ENCODE peak calls at places on chromosomes 11 and 22, in four cellular contexts. One of them, this sample, is unnamed. For H3K36me3, the result is how much of the 10 kb centered on the place peaks cover.

GRCh38 chr11:12914401-12914912 is 94.7 kb upstream of the RASSF10 start:
- DNase-seq in heart left ventricle: peak
- DNase-seq in Caco-2: peak
- DNase-seq in colonic mucosa: peak
- DNase-seq in this sample: peak

GRCh38 chr11:99271527-99271926 is 250.8 kb downstream of the CNTN5 start:
- DNase-seq in heart left ventricle: no peak
- DNase-seq in Caco-2: no peak
- DNase-seq in colonic mucosa: no peak
- DNase-seq in this sample: no peak

GRCh38 chr11:43735931-43736330 is 55.4 kb downstream of the HSD17B12 start:
- DNase-seq in heart left ventricle: no peak
- DNase-seq in Caco-2: no peak
- DNase-seq in colonic mucosa: no peak
- DNase-seq in this sample: no peak

GRCh38 chr22:35601743-35602633 is 15.1 kb downstream of the MB start:
- DNase-seq in heart left ventricle: no peak
- DNase-seq in Caco-2: no peak
- DNase-seq in colonic mucosa: no peak
- DNase-seq in this sample: no peak

GRCh38 chr11:69558519-69558941 is 77.1 kb downstream of the LINC01488 start:
- DNase-seq in heart left ventricle: no peak
- DNase-seq in Caco-2: no peak
- DNase-seq in colonic mucosa: no peak
- DNase-seq in this sample: no peak

GRCh38 chr11:114060402-114061052 is 1.0 kb downstream of the ZBTB16 start:
- DNase-seq in heart left ventricle: peak
- DNase-seq in Caco-2: peak
- DNase-seq in colonic mucosa: peak
- DNase-seq in this sample: peak

GRCh38 chr11:61446211-61446651 is 16.3 kb downstream of the SDHAF2 start:
- DNase-seq in heart left ventricle: peak
- DNase-seq in Caco-2: peak
- DNase-seq in colonic mucosa: peak
- DNase-seq in this sample: peak

GRCh38 chr11:121464352-121464946 is 11.7 kb upstream of the SORL1-AS1 start:
- DNase-seq in heart left ventricle: peak
- DNase-seq in Caco-2: no peak
- DNase-seq in colonic mucosa: no peak
- DNase-seq in this sample: no peak

GRCh38 chr11:17733261-17733660 is 1.3 kb upstream of the KCNC1 start:
- DNase-seq in heart left ventricle: peak
- DNase-seq in Caco-2: no peak
- DNase-seq in colonic mucosa: no peak
- DNase-seq in this sample: no peak

GRCh38 chr11:17736921-17737817 is 2.6 kb downstream of the KCNC1 start:
- DNase-seq in heart left ventricle: peak
- DNase-seq in Caco-2: no peak
- DNase-seq in colonic mucosa: no peak
- DNase-seq in this sample: no peak

GRCh38 chr11:17735823-17736772 is 1.5 kb downstream of the KCNC1 start:
- DNase-seq in heart left ventricle: peak
- DNase-seq in Caco-2: no peak
- DNase-seq in colonic mucosa: no peak
- DNase-seq in this sample: no peak

GRCh38 chr11:17734418-17734911 is at the start of gene KCNC1:
- DNase-seq in heart left ventricle: peak
- DNase-seq in Caco-2: peak
- DNase-seq in colonic mucosa: no peak
- DNase-seq in this sample: peak

DNA sequence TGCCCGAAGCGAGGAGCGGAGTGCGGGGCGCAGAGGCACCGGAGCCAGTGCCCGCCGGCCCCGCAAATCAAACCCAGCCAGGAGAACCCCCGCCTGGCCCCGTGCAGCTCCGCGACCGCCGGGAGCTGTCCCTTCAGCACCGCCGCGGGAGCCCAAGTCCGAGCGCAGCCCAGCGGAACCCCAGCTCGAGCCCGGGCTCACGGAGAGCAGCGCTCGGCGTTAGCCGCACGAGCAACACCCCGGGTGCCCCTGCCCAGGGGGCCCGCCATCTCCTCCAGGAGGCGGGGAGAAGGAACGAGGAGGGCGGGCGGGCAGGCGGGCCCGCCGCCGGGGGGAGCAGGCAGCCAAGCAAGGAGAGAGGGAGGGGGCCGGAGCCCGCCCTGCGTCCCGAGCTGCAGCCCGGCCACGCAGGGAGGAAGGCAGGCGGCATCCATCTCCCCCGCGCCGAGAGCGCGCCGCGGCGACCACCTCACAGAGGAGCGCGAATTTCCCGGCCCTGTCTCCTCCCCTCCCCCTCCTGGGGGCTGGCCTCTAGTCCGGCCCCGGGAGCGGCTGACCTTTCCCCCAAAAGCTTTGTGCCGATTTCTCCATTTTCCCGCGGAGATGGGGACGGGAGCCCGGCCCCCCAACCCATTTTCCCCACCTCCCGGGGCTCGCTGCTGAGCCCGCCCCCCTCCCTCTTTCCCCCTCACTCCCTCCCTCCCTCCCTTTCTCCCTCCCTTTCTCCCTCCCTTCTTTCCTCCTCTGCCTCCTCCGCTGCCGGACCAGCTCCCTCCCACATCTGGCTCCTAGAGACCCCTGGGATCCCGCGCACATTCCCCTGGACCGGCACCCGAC is 623 bp downstream of the KCNC1 start:
- DNase-seq in heart left ventricle: peak
- DNase-seq in Caco-2: peak
- DNase-seq in colonic mucosa: peak
- DNase-seq in this sample: peak
- H3K4me3 ChIP-seq in heart left ventricle: peak
- H3K4me3 ChIP-seq in Caco-2: peak
- H3K4me3 ChIP-seq in colonic mucosa: peak
- H3K4me3 ChIP-seq in this sample: peak

GRCh38 chr22:19943665-19944026 is 2.0 kb upstream of the TXNRD2 start:
- DNase-seq in heart left ventricle: peak
- DNase-seq in Caco-2: no peak
- DNase-seq in colonic mucosa: no peak
- DNase-seq in this sample: no peak

GRCh38 chr22:19942071-19942885 is 660 bp upstream of the TXNRD2 start:
- DNase-seq in heart left ventricle: peak
- DNase-seq in Caco-2: peak
- DNase-seq in colonic mucosa: no peak
- DNase-seq in this sample: no peak

GRCh38 chr22:19951351-19951750 is 9.7 kb upstream of the TXNRD2 start:
- DNase-seq in heart left ventricle: peak
- DNase-seq in Caco-2: no peak
- DNase-seq in colonic mucosa: no peak
- DNase-seq in this sample: peak

GRCh38 chr22:19942886-19943664 is 1.5 kb upstream of the TXNRD2 start:
- DNase-seq in heart left ventricle: peak
- DNase-seq in Caco-2: no peak
- DNase-seq in colonic mucosa: no peak
- DNase-seq in this sample: no peak

DNA sequence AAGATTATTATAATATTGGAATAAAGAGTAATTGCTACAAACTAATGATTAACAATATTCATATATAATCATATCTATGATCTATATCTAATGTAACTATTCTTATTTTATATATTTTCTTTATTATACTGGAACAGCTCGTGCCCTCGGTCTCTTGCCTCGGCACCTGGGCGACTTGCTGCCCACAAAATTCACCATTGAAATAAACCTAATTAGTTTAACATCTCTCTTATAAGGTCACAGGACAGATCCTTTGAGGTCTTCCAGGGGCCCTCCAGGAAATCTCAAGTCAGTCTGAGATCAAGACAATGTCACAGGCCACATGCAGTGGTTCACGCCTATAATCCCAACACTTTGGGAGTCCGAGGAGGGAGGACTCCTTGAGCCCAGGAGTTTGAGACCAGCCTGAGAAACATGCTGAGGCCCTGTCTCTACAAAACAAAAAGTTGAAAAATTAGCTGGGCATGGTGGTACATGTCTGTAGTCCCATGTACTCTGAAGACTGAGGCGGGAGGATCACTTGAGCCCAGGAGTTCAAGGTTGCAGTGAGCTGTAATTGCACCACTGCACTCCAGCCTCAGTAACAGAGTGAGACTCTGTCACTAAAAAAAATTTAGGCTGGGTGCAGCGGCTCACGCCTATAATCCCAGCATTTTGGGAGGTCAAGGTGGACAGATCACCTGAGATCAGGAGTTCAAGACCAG is 6.6 kb upstream of the TXNRD2 start:
- DNase-seq in heart left ventricle: no peak
- DNase-seq in Caco-2: no peak
- DNase-seq in colonic mucosa: no peak
- DNase-seq in this sample: no peak
- TF ChIP-seq CTCF in heart left ventricle: peak
- TF ChIP-seq CTCF in Caco-2: no peak
- TF ChIP-seq CTCF in colonic mucosa: peak
- TF ChIP-seq CTCF in this sample: peak

DNA sequence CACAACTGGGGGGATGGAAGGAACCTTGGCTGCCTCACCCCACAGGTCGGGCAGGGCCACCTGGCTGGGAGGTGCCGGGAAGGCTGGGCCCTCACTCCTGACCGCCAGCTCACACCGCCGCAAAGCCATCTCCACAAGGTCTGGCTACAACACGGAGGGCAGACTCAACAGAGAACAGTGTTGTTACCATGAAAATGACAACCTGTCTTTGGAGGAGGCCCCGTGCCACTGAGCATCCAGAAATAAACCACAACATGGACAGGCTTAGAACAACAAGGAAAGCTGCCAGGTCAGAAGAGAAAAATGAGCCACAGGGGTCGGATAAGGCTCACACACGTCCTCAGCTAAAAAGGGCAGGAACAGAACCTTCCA is 3.0 kb downstream of the DERL3 start:
- DNase-seq in heart left ventricle: peak
- DNase-seq in Caco-2: no peak
- DNase-seq in colonic mucosa: no peak
- DNase-seq in this sample: peak
- H3K36me3 ChIP-seq in heart left ventricle: under half
- H3K36me3 ChIP-seq in Caco-2: under half
- H3K36me3 ChIP-seq in colonic mucosa: under half
- H3K36me3 ChIP-seq in this sample: under half

DNA sequence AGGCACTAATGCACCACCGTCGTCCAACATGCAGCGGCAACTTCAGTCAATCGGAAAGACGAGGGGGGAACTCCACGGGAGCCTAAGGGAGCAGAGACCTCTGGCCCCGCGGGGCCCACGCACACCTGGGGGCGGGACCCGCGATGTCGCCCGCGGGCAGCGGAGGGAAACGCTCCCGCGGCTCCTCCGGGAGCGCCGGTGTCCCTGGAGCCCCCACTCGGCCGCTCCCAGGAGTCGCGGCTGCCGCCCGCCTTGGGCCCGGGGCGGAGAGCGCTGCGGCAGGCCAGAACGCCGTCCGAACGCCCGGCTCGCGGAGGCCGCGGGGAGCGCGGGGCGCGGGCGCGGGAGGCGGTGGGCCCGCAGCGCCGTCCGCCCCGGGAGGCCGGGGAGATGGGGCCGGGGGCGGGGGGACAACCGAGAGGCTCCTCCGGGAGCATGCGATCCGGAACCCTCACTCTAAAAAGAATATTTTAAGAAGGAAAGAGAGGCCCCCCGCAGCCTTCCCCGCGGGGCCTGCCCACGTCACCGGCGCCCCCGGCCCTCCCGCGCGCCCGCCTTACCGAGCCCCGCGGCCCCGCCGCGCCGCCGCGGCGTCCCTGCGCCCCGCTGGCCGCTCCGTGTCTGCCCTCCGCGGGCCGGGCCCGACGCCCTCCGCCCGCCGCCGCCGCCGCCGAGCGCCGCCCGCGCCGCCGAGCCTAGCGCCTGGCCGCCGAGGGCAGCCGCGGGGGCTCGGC is 86.6 kb upstream of the ARHGAP32 start:
- DNase-seq in heart left ventricle: no peak
- DNase-seq in Caco-2: peak
- DNase-seq in colonic mucosa: no peak
- DNase-seq in this sample: peak
- H3K4me3 ChIP-seq in heart left ventricle: peak
- H3K4me3 ChIP-seq in Caco-2: peak
- H3K4me3 ChIP-seq in colonic mucosa: peak
- H3K4me3 ChIP-seq in this sample: peak

DNA sequence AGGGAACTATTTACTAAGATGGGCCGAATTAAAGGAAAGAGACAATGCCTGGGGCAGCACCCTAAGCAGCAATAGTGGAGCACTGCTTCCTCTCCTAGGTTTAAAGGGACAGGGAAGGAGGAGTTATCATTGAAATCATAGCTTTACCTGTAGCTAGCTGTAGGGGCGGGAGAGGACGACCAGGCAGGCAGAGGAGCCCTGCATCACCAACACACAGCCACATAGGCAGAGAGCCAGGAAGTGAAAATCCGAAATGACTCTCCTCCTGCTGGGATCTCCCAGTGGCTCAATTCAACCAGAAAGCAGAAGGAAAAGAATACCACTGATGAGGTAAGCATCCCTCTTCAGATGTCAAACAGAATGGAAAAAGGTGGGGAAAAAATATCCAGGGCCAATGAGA is 20.4 kb downstream of the MRGPRX4 start:
- DNase-seq in heart left ventricle: no peak
- DNase-seq in Caco-2: peak
- DNase-seq in colonic mucosa: no peak
- DNase-seq in this sample: no peak
- TF ChIP-seq CTCF in heart left ventricle: no peak
- TF ChIP-seq CTCF in Caco-2: no peak
- TF ChIP-seq CTCF in colonic mucosa: no peak
- TF ChIP-seq CTCF in this sample: no peak

DNA sequence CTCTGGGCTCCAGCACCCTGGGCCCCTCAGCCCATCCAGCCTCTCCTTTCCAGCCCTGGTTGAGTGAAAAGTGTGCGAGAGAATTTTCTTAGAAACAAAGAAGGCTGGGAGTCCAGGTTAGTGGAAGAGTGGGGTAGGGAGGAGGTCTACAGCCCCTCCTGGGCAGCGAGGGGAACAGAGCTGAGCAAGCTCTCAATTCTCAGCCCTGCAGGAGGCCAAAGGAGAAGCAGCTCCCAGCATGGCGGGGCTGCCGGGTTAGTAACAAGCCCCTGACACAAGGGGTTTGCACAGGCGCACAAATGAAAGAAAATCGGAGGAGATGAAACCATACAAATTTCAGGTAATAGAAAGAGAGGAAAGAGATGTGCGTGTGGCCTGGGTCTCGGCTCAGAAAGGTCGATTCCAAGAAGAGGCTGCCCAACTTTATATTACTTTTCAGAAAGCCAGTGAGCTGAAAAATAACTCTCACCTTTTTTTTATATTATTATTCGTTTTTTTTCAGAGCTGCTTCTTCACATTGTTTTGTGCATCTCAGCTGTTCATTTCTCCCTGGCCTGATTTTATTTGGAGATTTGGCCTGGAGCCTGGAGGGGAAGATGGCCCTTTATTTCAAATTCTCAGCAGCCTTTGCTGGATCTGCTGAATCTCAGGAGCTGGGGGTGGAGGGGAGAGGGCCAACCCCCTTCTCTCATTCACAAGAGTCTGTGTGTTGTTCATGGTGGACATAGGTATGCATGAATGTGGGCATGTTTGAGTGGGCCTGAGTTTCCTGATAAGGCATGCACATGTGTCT is 583.2 kb downstream of the BUD13 start:
- DNase-seq in heart left ventricle: no peak
- DNase-seq in Caco-2: no peak
- DNase-seq in colonic mucosa: no peak
- DNase-seq in this sample: no peak
- H3K36me3 ChIP-seq in heart left ventricle: under half
- H3K36me3 ChIP-seq in Caco-2: under half
- H3K36me3 ChIP-seq in colonic mucosa: under half
- H3K36me3 ChIP-seq in this sample: under half

GRCh38 chr22:25448435-25449051 is 115.9 kb upstream of the GRK3 start:
- DNase-seq in heart left ventricle: no peak
- DNase-seq in Caco-2: no peak
- DNase-seq in colonic mucosa: peak
- DNase-seq in this sample: no peak
- H3K4me3 ChIP-seq in heart left ventricle: peak
- H3K4me3 ChIP-seq in Caco-2: peak
- H3K4me3 ChIP-seq in colonic mucosa: peak
- H3K4me3 ChIP-seq in this sample: peak

GRCh38 chr11:104609297-104609696 is 289.0 kb downstream of the CASP12 start:
- DNase-seq in heart left ventricle: no peak
- DNase-seq in Caco-2: peak
- DNase-seq in colonic mucosa: peak
- DNase-seq in this sample: peak
- TF ChIP-seq CTCF in heart left ventricle: peak
- TF ChIP-seq CTCF in Caco-2: peak
- TF ChIP-seq CTCF in colonic mucosa: peak
- TF ChIP-seq CTCF in this sample: no peak

This sample was measured in pancreas.